ENCODE peak calls at places on chromosomes 7 and 10, in ten cellular contexts. Z is prostate gland, A is foreskin fibroblast, M is IMR-90, Y is lower lobe of right lung, F is AG10803, P is HFF-Myc, E is mucosa of descending colon, N is ascending aorta, V is AG04449. S is an unnamed sample.

GRCh38 chr10:64648915-64649314 is 1127.7 kb downstream of the REEP3 start:
- DNase-seq in F (no peak), Z (no peak), E (no peak), N (no peak), Y (no peak), M (no peak), A (no peak), V (no peak), P (no peak), S (no peak)

GRCh38 chr7:26603631-26604030 is 260.8 kb downstream of the SKAP2 start:
- DNase-seq in M (no peak), F (no peak), P (no peak), V (no peak), A (no peak), Z (no peak), E (no peak), Y (no peak), N (no peak), S (no peak)

GRCh38 chr7:8161398-8161828 is 100.6 kb downstream of the ICA1 start:
- DNase-seq in E (no peak), Z (no peak), V (no peak), M (no peak), N (no peak), Y (no peak), F (no peak), P (no peak), A (no peak), S (no peak)

GRCh38 chr7:118214051-118214832 is 10.3 kb upstream of the ANKRD7 start:
- DNase-seq in Y (peak), F (peak), Z (peak), P (peak), N (peak), V (peak), E (peak), A (peak), M (peak), S (peak)

GRCh38 chr10:90777614-90778013 is 80.2 kb downstream of the HTR7 start:
- DNase-seq in V (no peak), M (no peak), P (no peak), E (no peak), Y (no peak), Z (no peak), N (no peak), F (no peak), A (peak), S (peak)

GRCh38 chr10:33224251-33224965 is 110.1 kb downstream of the NRP1 start:
- DNase-seq in Z (no peak), N (no peak), M (no peak), P (no peak), A (no peak), Y (no peak), F (no peak), E (no peak), V (no peak), S (no peak)

GRCh38 chr7:101015626-101016025 is 4.3 kb upstream of the MUC17 start:
- DNase-seq in V (no peak), N (no peak), A (no peak), Y (no peak), P (no peak), F (no peak), M (no peak), Z (no peak), E (no peak), S (no peak)

GRCh38 chr10:91190388-91190870 is 30.0 kb upstream of the PCGF5 start:
- DNase-seq in V (peak), Z (no peak), N (no peak), F (peak), P (no peak), Y (no peak), A (peak), E (no peak), M (peak), S (peak)

GRCh38 chr7:1695800-1696454 is 25.9 kb downstream of the ELFN1 start:
- DNase-seq in M (no peak), E (no peak), Y (no peak), F (no peak), Z (no peak), V (no peak), N (peak), P (no peak), A (no peak), S (no peak)

GRCh38 chr7:17070117-17070750 is 188.5 kb upstream of the AGR3 start:
- DNase-seq in F (peak), E (no peak), N (no peak), A (peak), Z (no peak), P (no peak), V (no peak), M (no peak), Y (no peak), S (peak)

GRCh38 chr10:103373544-103373943 is 5.8 kb downstream of the TAF5 start:
- DNase-seq in E (no peak), Z (no peak), F (no peak), A (no peak), P (no peak), N (no peak), Y (no peak), M (no peak), V (no peak), S (no peak)

GRCh38 chr10:45505336-45505735 is 131.3 kb downstream of the ALOX5 start:
- DNase-seq in Z (no peak), M (no peak), V (no peak), N (no peak), F (peak), E (no peak), A (peak), Y (no peak), P (peak), S (no peak)

GRCh38 chr10:113038183-113038582 is 88.1 kb downstream of the TCF7L2 start:
- DNase-seq in V (no peak), F (no peak), E (no peak), Y (no peak), Z (no peak), A (no peak), P (no peak), N (peak), M (no peak), S (no peak)

GRCh38 chr10:113034008-113034407 is 84.0 kb downstream of the TCF7L2 start:
- DNase-seq in E (no peak), Y (no peak), A (no peak), Z (no peak), V (no peak), N (no peak), M (no peak), F (no peak), P (no peak), S (no peak)

GRCh38 chr10:113037222-113037621 is 87.2 kb downstream of the TCF7L2 start:
- DNase-seq in E (no peak), A (peak), Z (no peak), M (no peak), F (no peak), N (peak), P (no peak), V (no peak), Y (no peak), S (no peak)

GRCh38 chr10:113036636-113037035 is 86.6 kb downstream of the TCF7L2 start:
- DNase-seq in Z (no peak), V (no peak), N (peak), A (no peak), M (no peak), P (no peak), F (no peak), E (no peak), Y (no peak), S (no peak)

DNA sequence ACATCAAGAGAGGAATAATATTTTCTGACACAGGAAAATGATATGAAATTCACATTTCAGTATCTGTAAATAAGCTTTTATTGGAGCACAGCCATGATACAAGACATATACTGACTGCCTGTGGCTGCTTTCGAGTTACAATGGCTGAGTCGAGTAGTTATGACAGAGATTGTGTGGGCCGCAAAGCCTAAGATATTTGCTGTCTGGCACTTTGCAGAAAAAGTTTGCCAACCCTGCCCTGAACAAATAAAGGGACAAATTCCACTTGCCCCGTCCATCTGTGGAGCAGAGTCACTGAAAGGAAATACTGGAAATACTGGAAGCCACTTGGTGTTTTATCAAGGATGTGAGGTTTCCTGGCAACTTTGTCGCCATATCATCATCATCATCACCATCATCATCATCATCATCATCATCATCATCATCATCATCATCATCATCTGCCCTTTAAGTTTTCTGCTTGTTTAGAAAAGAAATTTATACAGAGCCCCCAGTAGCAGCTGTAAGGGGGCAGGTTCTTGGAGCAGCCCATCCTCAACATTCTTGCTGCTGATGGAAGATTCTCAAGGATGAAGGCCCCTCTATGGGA is 85.8 kb downstream of the TCF7L2 start:
- DNase-seq in Y (no peak), A (no peak), Z (no peak), N (peak), F (peak), V (no peak), E (no peak), M (no peak), P (no peak), S (no peak)
- H3K4me3 ChIP-seq in Y (no peak), A (no peak), Z (no peak), N (no peak), F (no peak), V (no peak), E (no peak), M (no peak), P (no peak), S (no peak)

DNA sequence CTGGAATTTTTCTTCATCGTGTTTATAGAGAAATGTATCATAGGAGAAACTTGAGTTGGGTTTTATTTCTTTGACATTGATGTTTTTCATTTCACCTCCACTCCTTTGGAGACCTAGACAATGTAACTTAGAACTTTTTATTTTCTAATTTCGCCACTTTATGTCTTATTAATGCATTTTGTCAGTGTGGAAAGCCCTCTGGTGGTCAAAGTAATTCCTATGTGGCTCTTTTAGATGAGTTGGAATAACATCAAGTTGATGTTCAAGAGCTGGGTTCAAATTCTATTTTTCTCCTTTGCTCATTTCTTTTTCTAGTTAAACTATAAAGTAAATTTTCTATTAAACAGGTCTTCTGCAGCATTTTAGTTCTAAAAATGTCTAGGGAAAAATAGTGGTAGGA is 478.6 kb downstream of the LRMDA start:
- DNase-seq in Z (no peak), M (peak), A (peak), P (no peak), E (no peak), V (no peak), F (peak), Y (no peak), N (no peak), S (peak)
- TF ChIP-seq CTCF in Z (peak), M (peak), A (peak), P (peak), E (no peak), V (no peak), F (peak), Y (peak), N (peak), S (peak)

GRCh38 chr7:50781371-50781770 is 1.3 kb downstream of the GRB10 start:
- DNase-seq in M (no peak), Y (no peak), V (no peak), A (no peak), P (no peak), N (no peak), E (no peak), F (no peak), Z (peak), S (no peak)
- H3K4me3 ChIP-seq in M (no peak), Y (peak), V (no peak), A (no peak), P (no peak), N (no peak), E (no peak), F (no peak), Z (no peak), S (no peak)

GRCh38 chr7:141264511-141264910 is 190.6 kb downstream of the TMEM178B start:
- DNase-seq in Z (no peak), Y (no peak), V (no peak), E (no peak), F (no peak), P (no peak), N (no peak), A (no peak), M (no peak), S (no peak)

GRCh38 chr7:141265668-141266067 is 191.8 kb downstream of the TMEM178B start:
- DNase-seq in F (no peak), P (no peak), E (no peak), V (no peak), N (no peak), A (no peak), Z (no peak), Y (no peak), M (no peak), S (no peak)

GRCh38 chr7:141263508-141263907 is 189.6 kb downstream of the TMEM178B start:
- DNase-seq in V (no peak), E (no peak), A (no peak), P (no peak), Z (no peak), N (no peak), F (no peak), Y (no peak), M (no peak), S (no peak)

GRCh38 chr7:141263983-141264382 is 190.1 kb downstream of the TMEM178B start:
- DNase-seq in N (no peak), Y (no peak), A (no peak), V (no peak), F (no peak), E (no peak), M (no peak), Z (no peak), P (no peak), S (no peak)

DNA sequence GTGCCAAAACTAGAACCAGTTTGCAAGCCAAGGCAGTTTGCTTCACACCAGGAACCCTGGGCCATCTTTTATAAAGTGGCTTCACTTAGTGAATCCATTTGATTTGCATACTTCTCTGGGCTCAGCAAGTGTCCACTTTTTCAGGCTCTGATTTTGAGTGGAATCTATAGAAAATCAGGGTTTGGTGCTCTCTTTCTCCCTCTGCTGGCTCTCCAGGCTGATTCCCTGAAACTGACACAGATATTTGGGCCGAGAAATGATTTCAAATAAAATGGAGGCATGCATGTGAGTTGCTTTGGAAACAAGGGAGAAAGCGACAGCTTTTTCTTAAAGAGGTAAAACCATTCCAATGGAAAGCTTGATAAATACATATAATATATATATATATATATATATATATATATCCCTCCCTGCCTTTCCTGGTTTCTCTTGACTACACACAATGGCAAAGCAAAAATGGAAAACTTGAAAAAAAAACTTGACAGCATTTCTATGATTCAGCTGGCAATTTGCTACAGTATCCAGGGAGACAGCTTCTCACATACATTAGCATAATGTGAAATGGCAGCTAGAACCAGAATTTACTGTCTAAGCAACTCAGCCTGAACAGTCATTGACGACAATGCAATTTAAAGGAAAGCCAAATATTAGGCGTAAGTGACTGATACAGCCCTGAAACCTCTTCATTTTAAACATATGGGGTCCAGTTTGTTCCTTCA is 188.4 kb downstream of the TMEM178B start:
- DNase-seq in Z (no peak), Y (no peak), A (peak), N (no peak), P (no peak), E (no peak), V (no peak), M (no peak), F (no peak), S (no peak)
- TF ChIP-seq CTCF in Z (no peak), Y (no peak), A (peak), N (no peak), P (no peak), E (no peak), V (no peak), M (peak), F (no peak), S (no peak)

DNA sequence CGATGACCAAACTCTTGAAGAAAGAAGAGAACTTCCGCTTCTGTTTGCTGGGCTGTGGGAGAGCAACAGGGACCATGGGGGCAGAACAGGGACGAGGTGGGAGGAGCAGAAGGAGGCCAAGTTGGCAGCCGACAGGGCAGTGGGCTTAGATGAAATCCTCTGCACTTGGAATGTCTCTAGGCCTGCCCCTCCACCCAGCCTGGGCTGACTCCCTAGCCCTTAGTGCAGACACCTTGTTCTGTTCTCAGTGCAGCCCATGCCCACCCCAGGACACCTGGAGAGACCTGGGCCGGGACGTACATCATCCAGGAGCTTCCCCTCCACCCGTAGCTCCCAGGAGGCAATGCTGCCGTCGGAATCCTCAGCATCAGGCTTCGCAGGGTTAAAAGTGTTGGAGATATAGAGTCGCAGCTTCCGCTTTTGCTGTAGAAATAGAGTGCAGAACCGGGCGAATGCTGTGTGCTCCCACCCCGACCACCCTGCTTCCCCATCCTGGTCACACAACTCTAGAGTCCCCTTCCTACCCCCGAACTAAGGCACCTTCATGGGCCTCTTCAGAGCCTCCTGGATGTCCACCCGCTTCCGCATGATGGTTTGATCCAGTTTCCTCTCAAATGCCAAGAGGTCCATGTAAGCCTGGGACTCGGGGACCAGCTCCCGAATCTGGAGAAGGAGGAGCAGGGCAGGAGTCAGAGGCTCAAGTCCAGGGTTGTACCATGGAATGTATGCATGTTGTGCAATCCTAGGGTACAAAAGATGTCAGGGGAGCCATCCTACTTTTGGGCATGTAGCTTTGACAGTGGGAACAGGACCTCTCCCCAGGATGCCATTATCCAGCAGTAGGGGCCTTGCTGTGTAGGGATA is 6.1 kb downstream of the SMARCD3 start:
- DNase-seq in P (no peak), V (no peak), F (no peak), E (no peak), N (no peak), Z (no peak), Y (no peak), M (no peak), A (peak), S (no peak)
- H3K4me3 ChIP-seq in P (no peak), V (no peak), F (no peak), E (no peak), N (no peak), Z (no peak), Y (no peak), M (no peak), A (no peak), S (no peak)

GRCh38 chr7:105487559-105488218 is 34.4 kb downstream of the PUS7 start:
- DNase-seq in P (peak), Z (peak), F (peak), N (no peak), A (peak), M (peak), Y (no peak), V (peak), E (no peak), S (peak)
- TF ChIP-seq CTCF in P (peak), Z (peak), F (peak), N (peak), A (peak), M (peak), Y (peak), V (no peak), E (no peak), S (peak)

GRCh38 chr10:15797346-15797745 is 63.0 kb downstream of the MINDY3 start:
- DNase-seq in V (no peak), F (no peak), E (no peak), P (no peak), A (no peak), Z (no peak), N (no peak), M (no peak), Y (no peak), S (no peak)
- H3K4me3 ChIP-seq in V (no peak), F (no peak), E (no peak), P (no peak), A (no peak), Z (no peak), N (no peak), M (no peak), Y (no peak), S (no peak)

GRCh38 chr10:114962441-114962840 is 24.4 kb downstream of the TRUB1 start:
- DNase-seq in E (no peak), M (no peak), F (no peak), Y (no peak), V (no peak), N (no peak), A (no peak), Z (no peak), P (no peak), S (no peak)

GRCh38 chr10:114967071-114967470 is 29.1 kb downstream of the TRUB1 start:
- DNase-seq in Z (no peak), A (no peak), P (no peak), M (peak), Y (no peak), V (no peak), N (no peak), F (peak), E (no peak), S (peak)

GRCh38 chr10:114963908-114964307 is 25.9 kb downstream of the TRUB1 start:
- DNase-seq in M (no peak), Y (no peak), F (no peak), A (no peak), P (no peak), Z (no peak), E (no peak), V (no peak), N (no peak), S (no peak)
- TF ChIP-seq CTCF in M (no peak), Y (no peak), F (no peak), A (no peak), P (no peak), Z (no peak), E (no peak), V (no peak), N (no peak), S (no peak)

S was measured in fibroblast of pulmonary artery.